ENCODE peak calls at places on chromosomes 4 and X, in ten cellular contexts. B is suprapubic skin, X is GM13976, N is tibial nerve, F is HL-60, M is left ventricle myocardium inferior, Z is brain microvascular endothelial cell, C is IMR-90, W is PC-9, V is GM23338. J is an unnamed sample.

GRCh38 chr4:113882668-113883067 is 96.8 kb downstream of the ARSJ start:
- DNase-seq in Z (no peak), V (no peak), C (peak), N (no peak), M (no peak), W (no peak), X (no peak), B (no peak), F (no peak), J (no peak)

GRCh38 chr4:84878090-84878489 is 88.4 kb downstream of the WDFY3 start:
- DNase-seq in W (no peak), N (no peak), C (peak), X (no peak), M (no peak), F (no peak), V (no peak), Z (peak), B (no peak), J (no peak)

GRCh38 chr4:145195167-145195952 is 15.0 kb upstream of the OTUD4 start:
- DNase-seq in W (peak), B (no peak), V (peak), C (no peak), X (peak), Z (no peak), F (no peak), M (no peak), N (no peak), J (no peak)

GRCh38 chr4:56468097-56468422 is 643 bp downstream of the SRP72 start:
- DNase-seq in B (no peak), F (peak), V (no peak), Z (peak), C (peak), X (peak), N (no peak), M (no peak), W (peak), J (peak)

GRCh38 chrX:7904557-7904956 is 22.7 kb downstream of the PNPLA4 start:
- DNase-seq in B (no peak), N (no peak), F (no peak), Z (no peak), V (no peak), X (no peak), W (no peak), M (no peak), C (peak), J (no peak)

GRCh38 chrX:44876076-44876475 is 3.1 kb downstream of the KDM6A start:
- DNase-seq in X (no peak), M (no peak), N (no peak), F (no peak), W (no peak), V (no peak), B (no peak), Z (no peak), C (peak), J (no peak)

GRCh38 chr4:4914059-4914820 is 54.8 kb downstream of the MSX1 start:
- DNase-seq in F (no peak), M (no peak), N (peak), X (no peak), W (no peak), Z (peak), V (no peak), C (peak), B (no peak), J (no peak)

GRCh38 chr4:146582864-146583263 is 55.8 kb upstream of the POU4F2 start:
- DNase-seq in W (no peak), B (no peak), X (no peak), M (no peak), N (no peak), Z (no peak), V (peak), F (no peak), C (no peak), J (no peak)

GRCh38 chr4:76809594-76810305 is 88.2 kb downstream of the SOWAHB start:
- DNase-seq in W (no peak), N (no peak), F (no peak), Z (no peak), M (no peak), B (no peak), X (no peak), V (no peak), C (peak), J (no peak)

GRCh38 chr4:145735330-145735638 is 55.3 kb downstream of the C4orf51 start:
- DNase-seq in X (no peak), N (no peak), C (peak), B (no peak), M (no peak), Z (peak), V (peak), W (peak), F (no peak), J (no peak)

GRCh38 chr4:94452476-94453300 is 946 bp downstream of the PDLIM5 start:
- DNase-seq in B (peak), F (no peak), Z (peak), V (peak), M (peak), C (peak), X (peak), W (peak), N (peak), J (peak)

GRCh38 chrX:146831994-146832393 is 17.4 kb upstream of the CXorf51A start:
- DNase-seq in Z (no peak), C (no peak), V (no peak), B (no peak), X (no peak), F (no peak), N (no peak), W (no peak), M (no peak), J (no peak)

GRCh38 chr4:3852309-3852708 is 86.1 kb downstream of the ADRA2C start:
- DNase-seq in N (no peak), X (no peak), M (no peak), C (no peak), V (no peak), B (no peak), W (no peak), Z (no peak), F (no peak), J (no peak)

GRCh38 chr4:72468904-72469502 is 100.0 kb downstream of the ADAMTS3 start:
- DNase-seq in V (peak), W (no peak), Z (no peak), B (no peak), M (no peak), F (no peak), N (no peak), X (no peak), C (peak), J (no peak)

GRCh38 chrX:149807747-149808458 is 26.2 kb downstream of the MAGEA9 start:
- DNase-seq in C (no peak), V (no peak), F (no peak), M (no peak), X (no peak), N (no peak), B (no peak), Z (no peak), W (no peak), J (no peak)

GRCh38 chr4:96301727-96302126 is 461.8 kb downstream of the PDHA2 start:
- DNase-seq in Z (no peak), W (no peak), M (no peak), B (no peak), N (no peak), X (no peak), F (no peak), V (no peak), C (no peak), J (no peak)

DNA sequence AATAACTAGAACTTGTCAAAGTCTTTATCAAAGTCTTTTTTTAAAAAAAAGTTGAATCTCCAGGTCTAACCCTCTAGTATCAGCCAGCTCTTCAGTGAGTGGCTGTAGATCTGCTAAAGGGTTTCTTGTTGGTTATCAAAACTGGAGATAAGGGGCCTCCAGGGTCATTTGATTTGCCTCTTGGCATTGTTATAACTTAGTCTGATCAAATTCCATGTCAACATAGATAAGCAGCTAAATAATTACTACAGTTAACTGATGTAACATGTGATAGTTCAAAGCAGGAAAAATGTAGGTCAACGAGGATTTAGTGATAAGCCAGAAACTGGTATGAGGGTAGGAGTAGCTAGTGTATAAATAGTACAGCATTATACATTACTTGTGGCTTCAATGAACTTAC is 465.1 kb downstream of the PDHA2 start:
- DNase-seq in Z (no peak), X (no peak), W (no peak), N (no peak), M (no peak), V (no peak), F (no peak), B (no peak), C (no peak), J (no peak)
- TF ChIP-seq CTCF in Z (no peak), X (no peak), W (no peak), N (no peak), M (no peak), V (no peak), F (no peak), B (no peak), C (no peak), J (no peak)

DNA sequence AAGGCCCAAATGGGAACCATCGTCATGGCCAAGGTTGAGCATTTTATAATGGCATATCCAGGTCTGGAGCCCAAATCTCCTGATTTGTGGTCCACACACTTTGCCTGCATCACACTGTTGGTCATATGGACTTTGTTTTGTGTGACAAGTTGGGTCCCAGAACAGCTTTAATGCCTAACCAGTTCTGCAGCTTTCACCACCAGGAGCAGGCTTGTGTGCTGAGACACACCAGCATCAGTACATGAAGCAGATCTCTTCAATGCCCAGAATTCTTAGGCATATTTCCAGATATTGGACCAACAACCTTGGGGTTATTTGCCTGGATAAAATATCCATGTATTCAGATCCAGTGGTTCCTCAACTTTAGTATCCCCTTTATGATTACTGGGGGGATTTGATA is 371.3 kb downstream of the FBXW7 start:
- DNase-seq in W (no peak), V (peak), F (no peak), B (no peak), C (no peak), Z (no peak), M (no peak), X (no peak), N (no peak), J (no peak)
- TF ChIP-seq CTCF in W (no peak), V (peak), F (no peak), B (no peak), C (no peak), Z (peak), M (no peak), X (no peak), N (no peak), J (no peak)

GRCh38 chr4:16505726-16506125 is 279.5 kb upstream of the TAPT1 start:
- DNase-seq in M (no peak), V (peak), B (no peak), C (peak), Z (peak), F (no peak), N (no peak), X (no peak), W (no peak), J (peak)
- TF ChIP-seq CTCF in M (peak), V (peak), B (no peak), C (peak), Z (peak), F (no peak), N (no peak), X (no peak), W (no peak), J (peak)

GRCh38 chrX:72465882-72466281 is 106.8 kb downstream of the HDAC8 start:
- DNase-seq in Z (no peak), M (no peak), B (no peak), X (no peak), V (no peak), W (no peak), N (no peak), C (no peak), F (no peak), J (no peak)
- TF ChIP-seq CTCF in Z (no peak), M (no peak), B (no peak), X (no peak), V (no peak), W (no peak), N (no peak), C (no peak), F (no peak), J (no peak)

GRCh38 chr4:46648088-46648744 is 258.3 kb upstream of the GABRA2 start:
- DNase-seq in W (peak), V (peak), M (no peak), N (no peak), Z (no peak), F (peak), C (peak), B (no peak), X (peak), J (peak)
- TF ChIP-seq CTCF in W (peak), V (peak), M (no peak), N (no peak), Z (peak), F (peak), C (peak), B (no peak), X (peak), J (peak)

GRCh38 chr4:81469774-81470455 is 1.8 kb downstream of the RASGEF1B start:
- DNase-seq in Z (no peak), V (no peak), B (no peak), C (no peak), W (no peak), X (no peak), M (no peak), N (no peak), F (no peak), J (no peak)

GRCh38 chr4:81470456-81471327 is 1.0 kb downstream of the RASGEF1B start:
- DNase-seq in V (peak), M (peak), X (peak), B (peak), W (no peak), Z (peak), N (peak), F (no peak), C (no peak), J (peak)

GRCh38 chr4:81471361-81472248 is at the start of gene RASGEF1B:
- DNase-seq in M (peak), B (peak), X (peak), V (peak), C (peak), Z (peak), F (peak), N (peak), W (peak), J (peak)

GRCh38 chr4:81473086-81473396 is 1.3 kb upstream of the RASGEF1B start:
- DNase-seq in N (no peak), X (no peak), W (no peak), M (no peak), V (no peak), B (no peak), F (no peak), Z (no peak), C (no peak), J (no peak)

DNA sequence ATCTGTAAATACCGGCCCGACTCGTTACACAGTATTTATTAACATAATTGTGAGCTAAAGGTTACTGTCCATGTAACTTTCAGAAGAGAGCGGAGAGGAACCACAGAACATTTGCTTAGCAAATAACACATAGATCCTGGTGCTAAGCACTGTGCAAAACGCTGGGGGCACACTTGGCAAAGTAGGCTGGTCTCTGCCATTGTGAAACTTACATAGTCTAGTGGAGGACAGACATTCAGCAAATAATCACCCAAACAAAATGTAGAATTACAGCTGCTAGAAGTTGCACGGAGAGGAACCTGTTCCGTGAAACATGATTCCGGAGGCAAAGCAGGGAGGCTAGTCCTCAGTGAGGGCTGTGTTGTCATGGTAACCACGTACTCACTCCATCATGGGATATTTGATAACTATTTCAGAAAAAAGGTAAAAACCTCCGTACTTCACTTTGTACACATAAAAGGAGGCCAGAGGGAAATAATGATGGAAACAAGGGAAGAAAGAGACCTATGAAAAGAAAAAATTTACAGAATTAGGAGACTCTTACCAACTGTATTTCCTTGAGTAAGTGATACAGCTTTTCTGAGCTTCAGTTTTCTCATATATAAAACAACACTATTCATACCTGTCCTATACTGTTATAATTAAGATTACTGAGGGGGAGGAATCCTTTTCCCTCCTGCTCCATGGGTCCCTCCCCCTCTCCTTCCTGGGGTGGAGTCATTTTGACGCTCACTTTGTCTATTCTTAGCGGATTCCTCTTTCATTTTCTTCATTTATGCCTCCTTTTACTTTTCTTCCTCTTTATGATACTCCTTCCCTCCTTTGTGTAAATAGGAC is 760 bp upstream of the RASGEF1B start:
- DNase-seq in Z (peak), V (peak), C (no peak), M (peak), W (peak), F (peak), X (peak), B (no peak), N (peak), J (peak)
- TF ChIP-seq CTCF in Z (peak), V (peak), C (no peak), M (peak), W (no peak), F (peak), X (no peak), B (no peak), N (peak), J (no peak)

GRCh38 chr4:173046144-173046543 is 122.5 kb upstream of the GALNT7 start:
- DNase-seq in N (no peak), Z (no peak), X (no peak), M (no peak), W (no peak), C (no peak), F (no peak), B (no peak), V (no peak), J (no peak)
- TF ChIP-seq CTCF in N (no peak), Z (no peak), X (no peak), M (no peak), W (no peak), C (no peak), F (no peak), B (no peak), V (no peak), J (no peak)

DNA sequence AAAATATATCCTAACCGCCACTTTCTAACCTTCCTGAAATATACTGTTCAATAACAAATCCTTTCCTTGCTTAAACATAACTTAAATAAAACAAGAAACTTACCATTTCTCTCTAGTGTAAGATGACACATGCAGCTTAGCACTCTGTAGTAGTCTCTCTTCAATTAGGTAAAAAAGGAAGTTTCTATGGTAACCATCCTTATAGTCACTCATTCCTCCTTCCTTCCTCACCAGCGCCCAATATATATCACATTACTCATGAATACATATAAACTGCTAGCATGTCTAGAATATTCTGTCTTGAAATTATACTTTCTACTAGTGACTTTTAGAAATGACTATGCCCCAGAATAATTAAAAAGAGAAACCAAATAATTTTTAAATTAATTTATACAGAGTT is 112.2 kb downstream of the SNCA start:
- DNase-seq in F (no peak), W (no peak), C (peak), M (no peak), Z (peak), V (peak), N (no peak), B (no peak), X (no peak), J (no peak)
- TF ChIP-seq CTCF in F (no peak), W (no peak), C (no peak), M (no peak), Z (no peak), V (no peak), N (no peak), B (no peak), X (no peak), J (no peak)

J was measured in nephron progenitor cell.